ENCODE peak calls at places on chromosomes 7 and 10, in seven cellular contexts. P is heart left ventricle, G is A549, M is body of pancreas, F is uterus, H is breast epithelium, S is ovary. I is an unnamed sample.

GRCh38 chr7:79241288-79242055 is 212.0 kb downstream of the MAGI2 start:
- DNase-seq in P (no peak), G (no peak), M (no peak), F (no peak), H (no peak), S (no peak), I (no peak)

GRCh38 chr10:21021843-21022594 is 124.9 kb upstream of the NEBL start:
- DNase-seq in P (no peak), G (peak), M (no peak), F (no peak), H (no peak), S (no peak), I (no peak)

GRCh38 chr7:29622335-29623265 is 59.0 kb downstream of the PRR15 start:
- DNase-seq in P (no peak), G (peak), M (no peak), F (no peak), H (no peak), S (no peak), I (no peak)

GRCh38 chr10:130824230-130825014 is 487.1 kb downstream of the TCERG1L start:
- DNase-seq in P (no peak), G (no peak), M (no peak), F (no peak), H (no peak), S (no peak), I (no peak)

GRCh38 chr10:76902949-76903348 is 734.7 kb downstream of the KCNMA1 start:
- DNase-seq in P (peak), G (peak), M (peak), F (no peak), H (no peak), S (no peak), I (no peak)

GRCh38 chr7:30154111-30154587 is 19.4 kb downstream of the MTURN start:
- DNase-seq in P (no peak), G (no peak), M (no peak), F (no peak), H (no peak), S (no peak), I (no peak)

GRCh38 chr10:48550977-48551376 is 53.9 kb downstream of the ARHGAP22 start:
- DNase-seq in P (no peak), G (no peak), M (no peak), F (no peak), H (no peak), S (no peak), I (no peak)

GRCh38 chr7:118918556-118918955 is 694.1 kb downstream of the ANKRD7 start:
- DNase-seq in P (no peak), G (peak), M (no peak), F (no peak), H (no peak), S (no peak), I (no peak)

GRCh38 chr7:18530224-18531179 is 35.0 kb downstream of the HDAC9 start:
- DNase-seq in P (no peak), G (no peak), M (no peak), F (no peak), H (no peak), S (no peak), I (no peak)

GRCh38 chr10:34565934-34566333 is 249.2 kb downstream of the PARD3 start:
- DNase-seq in P (no peak), G (no peak), M (no peak), F (no peak), H (no peak), S (no peak), I (no peak)

GRCh38 chr7:149728491-149729375 is 44.7 kb downstream of the ZNF467 start:
- DNase-seq in P (no peak), G (no peak), M (no peak), F (no peak), H (no peak), S (no peak), I (no peak)

GRCh38 chr7:82156168-82156567 is 287.4 kb downstream of the CACNA2D1 start:
- DNase-seq in P (no peak), G (peak), M (no peak), F (no peak), H (no peak), S (no peak), I (no peak)

GRCh38 chr7:128459394-128459878 is 3.8 kb downstream of the HILPDA start:
- DNase-seq in P (no peak), G (peak), M (peak), F (peak), H (peak), S (peak), I (peak)

GRCh38 chr7:106205621-106206222 is 79.1 kb downstream of the NAMPT start:
- DNase-seq in P (no peak), G (no peak), M (no peak), F (no peak), H (no peak), S (no peak), I (no peak)

GRCh38 chr7:139703468-139704307 is 74.1 kb downstream of the HIPK2 start:
- DNase-seq in P (no peak), G (no peak), M (no peak), F (no peak), H (no peak), S (no peak), I (no peak)
- TF ChIP-seq POLR2A in P (no peak), G (no peak), M (no peak), F (no peak), H (no peak), S (no peak), I (no peak)

GRCh38 chr10:31132681-31133239 is 101.1 kb upstream of the ZNF438 start:
- DNase-seq in P (no peak), G (no peak), M (no peak), F (no peak), H (no peak), S (no peak), I (no peak)

GRCh38 chr10:31133251-31133627 is 101.6 kb upstream of the ZNF438 start:
- DNase-seq in P (no peak), G (no peak), M (no peak), F (no peak), H (no peak), S (no peak), I (no peak)

GRCh38 chr10:31136386-31136785 is 104.7 kb upstream of the ZNF438 start:
- DNase-seq in P (no peak), G (no peak), M (no peak), F (no peak), H (no peak), S (no peak), I (no peak)

GRCh38 chr10:31134303-31134928 is 102.8 kb upstream of the ZNF438 start:
- DNase-seq in P (no peak), G (no peak), M (peak), F (peak), H (no peak), S (peak), I (no peak)

GRCh38 chr10:31133628-31134302 is 102.1 kb upstream of the ZNF438 start:
- DNase-seq in P (peak), G (no peak), M (peak), F (peak), H (peak), S (peak), I (peak)
- TF ChIP-seq POLR2A in P (peak), G (no peak), M (peak), F (peak), H (no peak), S (peak), I (peak)

GRCh38 chr7:92836489-92837213 is at the start of gene CDK6:
- DNase-seq in P (peak), G (peak), M (peak), F (peak), H (peak), S (peak), I (peak)
- TF ChIP-seq POLR2A in P (peak), G (no peak), M (peak), F (peak), H (no peak), S (no peak), I (peak)

GRCh38 chr10:6919077-6919476 is 339.0 kb upstream of the PRKCQ start:
- DNase-seq in P (no peak), G (no peak), M (no peak), F (no peak), H (no peak), S (no peak), I (no peak)

GRCh38 chr10:6916601-6917000 is 336.5 kb upstream of the PRKCQ start:
- DNase-seq in P (no peak), G (no peak), M (no peak), F (no peak), H (no peak), S (no peak), I (no peak)

GRCh38 chr10:6917125-6917524 is 337.0 kb upstream of the PRKCQ start:
- DNase-seq in P (no peak), G (no peak), M (no peak), F (no peak), H (no peak), S (no peak), I (no peak)

GRCh38 chr10:6918305-6918704 is 338.2 kb upstream of the PRKCQ start:
- DNase-seq in P (no peak), G (peak), M (peak), F (no peak), H (no peak), S (no peak), I (peak)

GRCh38 chr10:6920072-6921019 is 340.3 kb upstream of the PRKCQ start:
- DNase-seq in P (peak), G (peak), M (peak), F (peak), H (peak), S (peak), I (peak)
- TF ChIP-seq POLR2A in P (no peak), G (no peak), M (no peak), F (no peak), H (no peak), S (no peak), I (no peak)

GRCh38 chr7:2376351-2377154 is 21.9 kb downstream of the EIF3B start:
- DNase-seq in P (peak), G (no peak), M (peak), F (no peak), H (no peak), S (no peak), I (peak)
- TF ChIP-seq POLR2A in P (no peak), G (no peak), M (peak), F (no peak), H (no peak), S (no peak), I (no peak)

GRCh38 chr10:103660364-103661197 is 167.1 kb downstream of the NEURL1 start:
- DNase-seq in P (peak), G (no peak), M (no peak), F (no peak), H (no peak), S (peak), I (peak)

GRCh38 chr10:103663802-103664201 is 170.3 kb downstream of the NEURL1 start:
- DNase-seq in P (peak), G (no peak), M (no peak), F (no peak), H (peak), S (no peak), I (no peak)

GRCh38 chr10:103661951-103662405 is 168.5 kb downstream of the NEURL1 start:
- DNase-seq in P (no peak), G (no peak), M (no peak), F (no peak), H (no peak), S (no peak), I (no peak)

GRCh38 chr10:103659674-103660363 is 166.3 kb downstream of the NEURL1 start:
- DNase-seq in P (peak), G (no peak), M (peak), F (peak), H (peak), S (peak), I (peak)

GRCh38 chr10:103661198-103661950 is 167.9 kb downstream of the NEURL1 start:
- DNase-seq in P (peak), G (no peak), M (no peak), F (peak), H (peak), S (peak), I (peak)
- TF ChIP-seq POLR2A in P (peak), G (no peak), M (peak), F (peak), H (peak), S (peak), I (peak)

GRCh38 chr10:59906417-59907202 is at the start of gene CCDC6:
- DNase-seq in P (peak), G (peak), M (peak), F (peak), H (peak), S (peak), I (peak)

GRCh38 chr10:59907537-59907917 is 1.2 kb upstream of the CCDC6 start:
- DNase-seq in P (no peak), G (no peak), M (no peak), F (no peak), H (no peak), S (no peak), I (no peak)

GRCh38 chr10:59908808-59909143 is 2.4 kb upstream of the CCDC6 start:
- DNase-seq in P (no peak), G (no peak), M (no peak), F (no peak), H (no peak), S (no peak), I (no peak)

GRCh38 chr10:59905735-59906416 is 480 bp downstream of the CCDC6 start:
- DNase-seq in P (peak), G (no peak), M (no peak), F (no peak), H (no peak), S (peak), I (no peak)

DNA sequence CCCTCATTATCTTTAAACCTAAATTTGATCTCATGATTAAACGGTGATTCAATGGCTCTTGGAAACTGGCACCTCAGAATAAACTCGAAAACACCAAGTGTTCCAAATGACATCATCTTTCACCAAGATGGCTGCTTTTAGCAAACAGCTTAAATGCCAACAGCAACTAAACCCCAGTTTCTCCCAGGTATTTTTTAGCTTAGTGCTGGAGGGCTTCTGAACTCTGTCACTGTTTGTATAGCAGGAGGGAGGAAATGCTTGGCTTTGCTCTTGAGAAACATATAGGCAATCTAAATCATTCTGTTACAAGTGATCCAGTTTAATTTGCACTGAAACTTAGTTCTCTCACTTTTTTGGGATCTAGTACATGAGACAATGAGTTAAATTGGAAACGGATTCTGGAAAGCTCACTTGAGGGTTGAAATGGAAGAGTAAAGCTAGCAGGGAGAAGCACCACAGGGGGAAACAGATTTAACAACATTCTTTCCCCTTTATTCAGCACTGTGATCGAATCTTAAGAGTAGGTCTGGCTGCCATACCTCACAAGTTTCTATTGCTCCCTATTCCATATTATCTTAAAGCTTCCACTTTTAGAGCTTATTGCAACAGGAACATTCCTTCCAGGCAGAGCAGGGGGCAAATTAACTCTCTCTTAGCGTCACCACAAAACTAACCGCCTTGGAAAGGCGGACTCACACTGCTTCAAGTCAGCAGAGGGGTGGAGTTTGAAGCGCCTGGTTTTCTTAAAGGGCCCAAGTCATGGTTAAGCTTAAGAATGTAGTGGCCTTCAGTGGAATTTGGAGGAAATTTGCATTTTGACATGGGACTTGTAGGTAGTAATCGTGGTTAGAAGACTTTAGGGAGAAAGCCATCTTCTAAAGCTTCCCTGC is 1.8 kb upstream of the CCDC6 start:
- DNase-seq in P (no peak), G (peak), M (peak), F (peak), H (peak), S (peak), I (peak)
- TF ChIP-seq POLR2A in P (peak), G (peak), M (peak), F (peak), H (peak), S (peak), I (peak)

GRCh38 chr7:24755096-24755495 is 2.2 kb downstream of the GSDME start:
- DNase-seq in P (no peak), G (no peak), M (no peak), F (no peak), H (no peak), S (no peak), I (no peak)
- TF ChIP-seq POLR2A in P (no peak), G (no peak), M (no peak), F (no peak), H (no peak), S (no peak), I (no peak)

GRCh38 chr7:116487907-116488521 is 11.5 kb upstream of the CAV2 start:
- DNase-seq in P (no peak), G (no peak), M (no peak), F (no peak), H (no peak), S (no peak), I (no peak)
- TF ChIP-seq POLR2A in P (no peak), G (no peak), M (no peak), F (no peak), H (no peak), S (no peak), I (no peak)

I was measured in adrenal gland.